ENCODE peak calls at places on chromosome 2, in eight cellular contexts. One of them, this sample, is unnamed.

GRCh38 chr2:216450784-216451183 is 38.5 kb downstream of the SMARCAL1 start:
- DNase-seq in iris pigment epithelial cell: no peak
- DNase-seq in brain microvascular endothelial cell: no peak
- DNase-seq in HL-60: no peak
- DNase-seq in SK-N-MC: no peak
- DNase-seq in NCI-H345: no peak
- DNase-seq in cardiac fibroblast: no peak
- DNase-seq in KG1: no peak
- DNase-seq in this sample: no peak

GRCh38 chr2:239939736-239940483 is 85.2 kb downstream of the NDUFA10 start:
- DNase-seq in iris pigment epithelial cell: no peak
- DNase-seq in brain microvascular endothelial cell: no peak
- DNase-seq in HL-60: no peak
- DNase-seq in SK-N-MC: no peak
- DNase-seq in NCI-H345: no peak
- DNase-seq in cardiac fibroblast: no peak
- DNase-seq in KG1: no peak
- DNase-seq in this sample: no peak

GRCh38 chr2:64111426-64111825 is 32.8 kb downstream of the PELI1 start:
- DNase-seq in iris pigment epithelial cell: peak; percentile 55
- DNase-seq in brain microvascular endothelial cell: no peak
- DNase-seq in HL-60: no peak
- DNase-seq in SK-N-MC: no peak
- DNase-seq in NCI-H345: no peak
- DNase-seq in cardiac fibroblast: no peak
- DNase-seq in KG1: no peak
- DNase-seq in this sample: no peak

GRCh38 chr2:171404258-171404657 is 29.5 kb downstream of the METTL8 start:
- DNase-seq in iris pigment epithelial cell: peak; percentile 88
- DNase-seq in brain microvascular endothelial cell: peak; percentile 83
- DNase-seq in HL-60: no peak
- DNase-seq in SK-N-MC: no peak
- DNase-seq in NCI-H345: no peak
- DNase-seq in cardiac fibroblast: peak; percentile 42
- DNase-seq in KG1: no peak
- DNase-seq in this sample: no peak

GRCh38 chr2:227057060-227057459 is 106.9 kb downstream of the COL4A4 start:
- DNase-seq in iris pigment epithelial cell: no peak
- DNase-seq in brain microvascular endothelial cell: no peak
- DNase-seq in HL-60: no peak
- DNase-seq in SK-N-MC: no peak
- DNase-seq in NCI-H345: no peak
- DNase-seq in cardiac fibroblast: no peak
- DNase-seq in KG1: no peak
- DNase-seq in this sample: no peak

GRCh38 chr2:22020101-22020742 is 896.5 kb downstream of the TDRD15 start:
- DNase-seq in iris pigment epithelial cell: peak; percentile 24
- DNase-seq in brain microvascular endothelial cell: no peak
- DNase-seq in HL-60: no peak
- DNase-seq in SK-N-MC: no peak
- DNase-seq in NCI-H345: no peak
- DNase-seq in cardiac fibroblast: no peak
- DNase-seq in KG1: no peak
- DNase-seq in this sample: no peak

GRCh38 chr2:118477111-118477517 is 370.3 kb downstream of the EN1 start:
- DNase-seq in iris pigment epithelial cell: peak; percentile 38
- DNase-seq in brain microvascular endothelial cell: no peak
- DNase-seq in HL-60: no peak
- DNase-seq in SK-N-MC: no peak
- DNase-seq in NCI-H345: no peak
- DNase-seq in cardiac fibroblast: no peak
- DNase-seq in KG1: no peak
- DNase-seq in this sample: no peak

GRCh38 chr2:26712486-26713465 is 20.3 kb downstream of the KCNK3 start:
- DNase-seq in iris pigment epithelial cell: no peak
- DNase-seq in brain microvascular endothelial cell: no peak
- DNase-seq in HL-60: no peak
- DNase-seq in SK-N-MC: no peak
- DNase-seq in NCI-H345: peak; percentile 96
- DNase-seq in cardiac fibroblast: peak; percentile 29
- DNase-seq in KG1: no peak
- DNase-seq in this sample: no peak

GRCh38 chr2:18831916-18832510 is 242.6 kb upstream of the NT5C1B start:
- DNase-seq in iris pigment epithelial cell: peak; percentile 48
- DNase-seq in brain microvascular endothelial cell: peak; percentile 46
- DNase-seq in HL-60: no peak
- DNase-seq in SK-N-MC: no peak
- DNase-seq in NCI-H345: no peak
- DNase-seq in cardiac fibroblast: peak; percentile 64
- DNase-seq in KG1: no peak
- DNase-seq in this sample: no peak

GRCh38 chr2:120238728-120239487 is 13.7 kb upstream of the RALB start:
- DNase-seq in iris pigment epithelial cell: peak; percentile 67
- DNase-seq in brain microvascular endothelial cell: peak; percentile 77
- DNase-seq in HL-60: no peak
- DNase-seq in SK-N-MC: no peak
- DNase-seq in NCI-H345: no peak
- DNase-seq in cardiac fibroblast: peak; percentile 54
- DNase-seq in KG1: no peak
- DNase-seq in this sample: no peak

GRCh38 chr2:231781798-231782726 is 980 bp upstream of the PDE6D start:
- DNase-seq in iris pigment epithelial cell: peak; percentile 77
- DNase-seq in brain microvascular endothelial cell: peak; percentile 29
- DNase-seq in HL-60: peak; percentile 32
- DNase-seq in SK-N-MC: no peak
- DNase-seq in NCI-H345: no peak
- DNase-seq in cardiac fibroblast: peak; percentile 85
- DNase-seq in KG1: no peak
- DNase-seq in this sample: peak; percentile 26